ENCODE peak calls at places on chromosomes 4 and X, in four cellular contexts. D, W, O and U are unnamed samples. For H3K27me3, the result is how much of the 10 kb centered on the place peaks cover.

GRCh38 chr4:153179100-153179499 is 25.1 kb upstream of the TRIM2 start:
- DNase-seq in D (no peak), W (no peak), O (no peak), U (no peak)

GRCh38 chr4:95283320-95283719 is 265.5 kb downstream of the UNC5C start:
- DNase-seq in D (no peak), W (no peak), O (no peak), U (no peak)

GRCh38 chr4:88573995-88574394 is 18.3 kb upstream of the HERC3 start:
- DNase-seq in D (no peak), W (peak), O (no peak), U (no peak)

GRCh38 chr4:153342751-153343552 is 1.5 kb upstream of the MND1 start:
- DNase-seq in D (no peak), W (no peak), O (no peak), U (no peak)

GRCh38 chr4:10405672-10406071 is 51.6 kb downstream of the ZNF518B start:
- DNase-seq in D (no peak), W (no peak), O (no peak), U (no peak)

GRCh38 chrX:71128915-71129765 is 10.7 kb downstream of the MED12 start:
- DNase-seq in D (peak), W (peak), O (peak), U (peak)

GRCh38 chr4:162535121-162535520 is 371.3 kb upstream of the FSTL5 start:
- DNase-seq in D (no peak), W (no peak), O (no peak), U (no peak)

GRCh38 chr4:69322055-69322454 is 41.8 kb downstream of the UGT2B28 start:
- DNase-seq in D (no peak), W (no peak), O (no peak), U (no peak)

GRCh38 chr4:176002007-176002623 is 63.5 kb upstream of the WDR17 start:
- DNase-seq in D (no peak), W (peak), O (no peak), U (no peak)

GRCh38 chr4:15906024-15906443 is 32.5 kb downstream of the FGFBP1 start:
- DNase-seq in D (no peak), W (peak), O (peak), U (no peak)

GRCh38 chr4:64880557-64880956 is 471.3 kb upstream of the TECRL start:
- DNase-seq in D (no peak), W (no peak), O (no peak), U (no peak)

GRCh38 chrX:31658360-31658759 is 586.5 kb upstream of the FTHL17 start:
- DNase-seq in D (no peak), W (no peak), O (no peak), U (no peak)

GRCh38 chrX:53831662-53832635 is 145.4 kb upstream of the HUWE1 start:
- DNase-seq in D (peak), W (peak), O (no peak), U (peak)

GRCh38 chrX:48890934-48891401 is 6.6 kb downstream of the TIMM17B start:
- DNase-seq in D (no peak), W (no peak), O (peak), U (no peak)

GRCh38 chr4:33467291-33467690 is 2747.1 kb downstream of the PCDH7 start:
- DNase-seq in D (no peak), W (peak), O (no peak), U (no peak)

GRCh38 chrX:36431819-36432218 is 512.3 kb downstream of the CFAP47 start:
- DNase-seq in D (no peak), W (no peak), O (no peak), U (no peak)

GRCh38 chr4:1408418-1408817 is 2.2 kb upstream of the NKX1-1 start:
- DNase-seq in D (no peak), W (peak), O (no peak), U (no peak)
- H3K27me3 ChIP-seq in D (under half), W (half or more), O (half or more), U (half or more)

DNA sequence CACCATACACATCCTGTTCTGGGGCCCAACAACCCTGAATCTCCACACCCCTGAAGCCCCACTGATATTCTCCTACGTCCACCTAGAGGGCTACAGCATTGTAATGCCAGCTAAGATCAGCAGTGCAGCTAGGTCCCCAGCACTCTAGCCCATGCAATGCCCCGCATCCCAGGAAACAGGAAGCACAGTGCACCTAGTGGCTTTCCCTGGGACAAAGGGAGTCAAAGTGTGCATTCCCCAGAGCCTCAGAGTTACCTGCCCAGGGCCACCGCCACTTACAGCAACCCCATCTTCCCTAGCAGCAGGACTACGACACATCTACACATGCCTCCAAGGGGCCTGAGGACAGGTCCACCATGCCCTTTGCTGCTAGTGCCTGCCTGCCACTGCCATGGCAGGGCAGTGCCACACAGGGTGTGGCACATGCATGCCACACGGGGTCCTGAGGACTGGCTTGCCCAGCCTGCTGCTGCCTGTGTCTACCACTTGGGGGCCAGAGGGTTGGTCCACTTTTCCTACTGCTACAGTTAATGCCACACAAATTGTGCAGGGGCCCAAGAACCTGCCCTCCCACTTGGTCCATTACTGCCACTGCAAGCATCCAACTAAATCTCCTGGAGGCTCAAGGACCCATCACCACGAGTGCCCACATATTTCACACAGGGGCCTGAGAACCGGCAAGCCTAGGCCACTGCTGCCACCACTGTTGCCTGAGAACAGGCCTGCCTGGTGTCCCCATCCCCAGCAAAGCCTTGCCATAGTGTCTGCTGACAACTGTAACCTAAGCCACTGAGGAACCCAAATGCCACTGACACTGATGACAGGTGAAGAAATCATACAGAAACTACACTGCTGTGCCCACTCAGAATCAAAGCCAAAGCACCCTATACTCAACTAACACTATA is 23.7 kb downstream of the TLR6 start:
- DNase-seq in D (no peak), W (peak), O (no peak), U (no peak)
- TF ChIP-seq CTCF in D (no peak), W (peak), O (no peak), U (no peak)

DNA sequence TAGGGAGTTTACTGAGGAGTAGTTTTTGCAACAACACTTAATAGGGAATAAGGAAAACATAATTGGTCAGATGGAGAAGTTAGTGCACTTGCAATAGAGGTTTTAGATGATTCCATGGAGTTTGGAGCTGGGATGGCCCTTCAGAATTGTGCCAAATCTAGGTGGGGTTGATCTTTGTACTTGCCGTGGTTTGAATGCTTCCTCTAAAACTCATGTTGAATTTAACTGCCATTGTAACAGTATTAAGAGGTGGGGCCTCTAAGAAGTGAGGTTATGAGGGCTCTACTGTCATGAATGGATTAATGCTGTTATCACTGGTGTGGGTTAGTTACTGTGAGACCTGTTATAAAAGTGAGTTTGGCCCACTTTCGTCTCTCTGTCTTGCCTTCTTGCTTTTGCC is 94.4 kb upstream of the BOD1L1 start:
- DNase-seq in D (no peak), W (no peak), O (no peak), U (no peak)
- H3K27me3 ChIP-seq in D (under half), W (under half), O (under half), U (under half)

DNA sequence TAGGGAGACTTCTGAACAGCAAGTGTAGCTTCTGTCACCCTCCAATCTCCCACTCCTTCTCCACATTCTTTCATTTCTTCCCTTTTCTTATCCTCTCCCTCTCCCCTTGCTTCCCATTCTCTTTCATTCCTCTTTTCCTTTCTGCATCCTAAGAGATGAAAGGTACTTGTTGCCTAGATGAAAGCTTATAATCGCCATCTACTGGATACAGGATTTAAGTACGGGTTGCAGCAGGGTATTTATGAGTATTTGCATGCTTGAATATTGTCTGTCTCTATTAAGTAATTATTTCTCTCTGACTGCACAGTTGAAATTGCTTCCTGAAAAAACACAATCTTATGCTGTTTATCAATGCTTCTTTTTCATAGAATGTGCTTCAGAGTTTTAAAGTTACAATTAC is 174.0 kb upstream of the TENT5D start:
- DNase-seq in D (no peak), W (no peak), O (no peak), U (no peak)
- TF ChIP-seq CTCF in D (no peak), W (no peak), O (no peak), U (no peak)

DNA sequence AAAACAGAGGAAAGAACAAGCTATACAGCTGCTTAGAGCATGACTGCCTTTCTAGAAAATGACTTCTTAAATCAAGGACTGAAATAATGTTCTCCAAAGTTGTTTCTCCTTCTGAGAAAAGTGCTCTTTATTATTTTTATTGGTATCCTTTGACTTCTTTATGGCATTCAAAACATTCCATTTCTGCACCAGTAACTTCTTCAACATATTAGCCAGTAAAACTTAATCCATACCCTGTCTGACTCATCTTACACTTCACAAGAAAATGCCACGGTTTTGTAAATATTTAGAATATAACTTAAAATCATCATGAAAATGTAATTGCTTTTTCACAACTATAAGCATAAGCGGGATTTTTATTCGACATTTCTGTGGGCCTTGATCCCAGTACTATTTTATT is 180.4 kb downstream of the NR3C2 start:
- DNase-seq in D (no peak), W (no peak), O (no peak), U (no peak)
- H3K27me3 ChIP-seq in D (under half), W (under half), O (under half), U (under half)

DNA sequence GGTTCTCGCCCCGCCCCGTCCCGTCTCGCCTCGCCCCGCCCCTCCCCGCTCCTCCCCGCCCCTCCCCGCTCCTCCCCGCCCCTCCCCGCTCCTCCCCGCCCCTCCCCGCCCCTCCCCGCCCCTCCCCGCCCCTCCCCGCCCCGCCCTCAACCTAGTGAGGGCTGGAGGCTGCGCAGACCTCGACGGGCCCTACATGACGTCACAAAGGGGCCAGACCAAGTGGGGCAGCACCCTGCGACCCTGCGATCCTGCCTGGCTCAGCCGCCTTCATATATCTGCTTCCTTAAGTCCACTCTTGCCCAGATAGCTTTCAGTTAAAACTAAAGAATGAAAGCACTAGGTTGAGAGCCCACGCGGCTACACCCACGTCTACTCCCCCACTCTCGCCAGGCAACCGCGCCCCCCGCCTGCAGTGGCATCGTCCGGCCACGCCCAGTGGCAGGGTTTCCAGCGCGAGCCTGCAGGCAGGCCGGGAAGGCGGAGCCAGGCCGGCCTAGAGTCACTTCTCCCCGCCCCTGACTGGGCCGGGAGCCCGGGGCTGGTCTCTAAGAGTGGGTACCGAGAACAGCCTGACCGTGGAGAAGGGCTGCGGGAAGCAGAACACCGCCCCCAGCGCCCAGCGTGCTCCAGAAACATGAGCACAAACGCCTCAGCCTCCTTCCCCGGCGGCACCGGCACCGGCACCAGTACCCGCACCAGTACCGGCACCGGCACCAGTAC is 1.5 kb upstream of the MAOA start:
- DNase-seq in D (peak), W (peak), O (peak), U (peak)
- TF ChIP-seq CTCF in D (no peak), W (peak), O (peak), U (no peak)

DNA sequence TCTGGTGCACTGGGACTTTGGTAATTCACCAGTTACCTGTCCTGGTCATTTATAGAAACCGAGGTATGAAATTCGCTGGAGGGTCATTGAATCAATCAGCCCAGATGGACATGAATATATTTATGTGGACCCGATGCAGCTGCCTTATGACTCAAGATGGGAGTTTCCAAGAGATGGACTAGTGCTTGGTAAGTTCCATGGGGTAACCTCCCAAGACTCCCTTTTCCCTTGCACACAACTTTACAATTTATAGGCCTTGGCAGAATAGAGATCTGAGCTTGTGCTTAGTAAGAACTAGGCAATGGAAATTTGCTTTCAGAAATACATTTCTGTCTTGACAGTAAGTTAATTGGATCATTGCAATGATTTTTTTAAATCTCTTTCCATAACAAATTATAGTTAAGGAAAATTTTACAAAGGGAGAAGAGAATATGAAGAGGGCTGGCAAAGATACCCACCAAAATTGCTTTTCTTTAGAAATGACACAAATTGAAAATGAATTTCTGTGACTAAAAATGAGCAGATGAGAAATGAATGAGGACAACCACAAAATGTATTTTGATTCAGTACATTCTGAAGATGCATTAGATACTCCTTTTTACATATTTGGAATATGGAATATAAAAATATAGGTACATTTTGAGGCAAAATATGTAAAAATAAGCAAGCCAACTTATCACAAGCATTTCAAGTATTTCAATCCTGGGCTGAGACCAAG is 45.9 kb downstream of the PDGFRA start:
- DNase-seq in D (no peak), W (no peak), O (no peak), U (no peak)
- H3K27me3 ChIP-seq in D (under half), W (under half), O (under half), U (under half)